ENCODE peak calls at places on chromosomes 13 and 19, in ten cellular contexts. Y, U, G, F, E, K, D, W, Q and M are unnamed samples.

GRCh38 chr19:644363-644762 is 4.7 kb downstream of the FGF22 start:
- DNase-seq in W (no peak), D (no peak), Y (no peak), K (no peak), E (no peak), U (no peak), G (no peak), F (no peak), Q (no peak), M (peak; percentile 92)

GRCh38 chr13:72386138-72386684 is 341.2 kb downstream of the MZT1 start:
- DNase-seq in E (no peak), K (no peak), F (no peak), Y (no peak), U (no peak), Q (no peak), W (no peak), G (no peak), D (no peak), M (no peak)

GRCh38 chr19:4987692-4988370 is 18.9 kb downstream of the KDM4B start:
- DNase-seq in W (peak; percentile 48), E (no peak), Y (no peak), K (no peak), G (no peak), U (no peak), F (peak; percentile 46), Q (no peak), D (no peak), M (peak; percentile 29)

GRCh38 chr13:36850790-36851438 is 31.9 kb downstream of the RFXAP start:
- DNase-seq in G (no peak), Q (no peak), F (no peak), K (no peak), W (no peak), E (no peak), Y (peak; percentile 20), U (no peak), D (peak; percentile 41), M (no peak)

GRCh38 chr13:24644051-24644450 is 36.2 kb upstream of the ATP12A start:
- DNase-seq in K (no peak), D (no peak), Q (no peak), W (peak; percentile 45), Y (no peak), F (peak; percentile 51), E (no peak), G (no peak), U (no peak), M (no peak)

GRCh38 chr13:46355906-46356305 is 31.1 kb downstream of the RUBCNL start:
- DNase-seq in F (peak; percentile 49), K (no peak), Y (no peak), Q (no peak), E (no peak), W (peak; percentile 33), D (no peak), G (no peak), U (no peak), M (no peak)

GRCh38 chr19:5627395-5627904 is 4.6 kb downstream of the SAFB start:
- DNase-seq in E (no peak), Y (no peak), U (peak; percentile 54), G (peak; percentile 93), D (peak; percentile 19), K (peak; percentile 39), Q (peak; percentile 76), W (peak; percentile 26), F (peak; percentile 45), M (no peak)

GRCh38 chr13:32426981-32427851 is 714 bp downstream of the N4BP2L1 start:
- DNase-seq in U (peak; percentile 51), Y (peak; percentile 78), G (peak; percentile 92), Q (peak; percentile 56), F (peak; percentile 35), E (no peak), W (no peak), K (peak; percentile 57), D (peak; percentile 74), M (peak; percentile 88)

GRCh38 chr13:102686024-102686423 is 8.8 kb downstream of the METTL21C start:
- DNase-seq in U (no peak), Q (no peak), K (no peak), F (no peak), G (peak; percentile 29), E (no peak), D (no peak), W (no peak), Y (no peak), M (no peak)

GRCh38 chr13:62320129-62320724 is 904.6 kb upstream of the PCDH20 start:
- DNase-seq in E (no peak), W (peak; percentile 33), F (peak; percentile 41), Q (no peak), D (peak; percentile 45), K (no peak), G (no peak), Y (no peak), U (no peak), M (no peak)

GRCh38 chr13:112140366-112140765 is 73.4 kb downstream of the SOX1 start:
- DNase-seq in K (peak; percentile 3), Y (no peak), Q (no peak), G (no peak), D (no peak), U (no peak), E (no peak), F (no peak), W (no peak), M (no peak)

DNA sequence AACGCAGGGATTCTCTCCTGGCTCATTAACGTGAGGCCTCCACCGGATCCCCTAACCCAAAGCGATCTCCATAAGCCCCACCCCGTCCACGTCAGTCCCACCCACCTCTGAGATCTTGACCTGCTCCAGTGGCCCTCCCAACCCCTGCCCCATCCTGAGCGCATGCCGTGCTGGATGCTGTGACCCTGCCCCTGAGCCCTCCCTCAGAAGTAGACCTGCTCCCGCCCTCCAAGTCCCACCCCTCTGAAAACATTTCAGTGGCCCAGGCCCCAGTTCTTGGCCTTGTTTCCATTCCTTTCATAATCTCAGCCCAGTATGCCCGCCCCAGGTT is 19.9 kb downstream of the LMTK3 start:
- DNase-seq in G (no peak), U (no peak), Y (no peak), F (no peak), K (no peak), W (no peak), D (peak; percentile 83), E (no peak), Q (no peak), M (peak; percentile 52)
- H3K4me1 ChIP-seq in G (peaks cover 68% of the 10 kb centered on the region), U (peaks cover 6% of the 10 kb centered on the region), Y (peaks cover 24% of the 10 kb centered on the region), F (peaks cover 14% of the 10 kb centered on the region), K (peaks cover 91% of the 10 kb centered on the region), W (peaks cover 14% of the 10 kb centered on the region), D (peaks cover 14% of the 10 kb centered on the region), E (peaks cover 45% of the 10 kb centered on the region), Q (peaks cover 7% of the 10 kb centered on the region), M (peaks cover 17% of the 10 kb centered on the region)

GRCh38 chr19:16559896-16560295 is 12.3 kb downstream of the SLC35E1 start:
- DNase-seq in E (no peak), F (peak; percentile 66), D (no peak), Q (no peak), U (no peak), Y (no peak), W (peak; percentile 65), K (no peak), G (no peak), M (no peak)
- H3K4me3 ChIP-seq in E (no peak overlapping the region), F (no peak overlapping the region), D (no peak overlapping the region), Q (no peak overlapping the region), U (no peak overlapping the region), Y (no peak overlapping the region), W (no peak overlapping the region), K (no peak overlapping the region), G (no peak overlapping the region), M (no peak overlapping the region)

DNA sequence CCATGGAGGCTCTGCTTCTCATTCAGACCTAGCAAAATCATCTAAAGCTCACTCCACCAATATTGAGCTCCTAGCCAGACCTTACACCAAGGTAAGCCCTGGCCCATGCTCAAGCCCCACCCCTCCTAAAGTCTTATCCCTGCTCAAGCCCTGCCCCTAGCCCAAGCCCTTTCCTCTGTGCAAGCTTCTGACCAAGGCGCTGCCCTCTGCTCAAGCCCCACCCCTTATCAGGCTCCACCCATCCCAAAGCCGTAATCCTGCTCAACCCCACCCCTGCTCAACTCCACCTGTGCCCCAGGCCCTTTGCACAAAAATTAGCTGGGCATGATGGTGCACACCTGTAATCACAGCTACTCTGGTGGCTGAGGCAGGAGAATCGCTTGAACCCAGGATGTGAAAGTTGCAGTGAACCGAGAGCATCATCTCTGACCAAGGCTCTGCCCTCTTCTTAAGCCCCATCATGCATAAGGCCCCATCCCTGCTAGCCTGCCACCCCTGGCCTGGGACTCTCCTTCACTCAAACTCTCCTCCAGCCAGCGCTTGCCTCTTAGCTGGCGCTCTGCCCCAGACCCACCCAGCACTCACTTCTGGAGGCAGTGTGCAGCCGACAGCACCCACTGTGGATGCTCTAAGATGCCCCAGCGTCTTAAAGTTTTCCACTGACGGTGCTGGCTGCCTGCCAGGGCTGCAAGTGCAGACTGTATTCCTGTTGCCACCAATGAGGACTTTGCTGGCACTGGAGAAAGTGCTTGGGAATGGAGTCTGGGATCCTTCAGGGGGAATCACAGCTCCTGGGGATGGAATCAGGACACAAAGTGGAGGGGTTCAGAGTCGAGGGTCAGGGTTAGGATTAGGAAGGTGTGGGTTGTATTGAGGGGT is 16.5 kb downstream of the KLK4 start:
- DNase-seq in W (no peak), G (no peak), K (no peak), D (no peak), U (no peak), E (no peak), F (no peak), Y (no peak), Q (no peak), M (no peak)
- H3K27ac ChIP-seq in W (no peak overlapping the region), G (no peak overlapping the region), K (no peak overlapping the region), D (no peak overlapping the region), U (no peak overlapping the region), E (no peak overlapping the region), F (no peak overlapping the region), Y (no peak overlapping the region), Q (no peak overlapping the region), M (no peak overlapping the region)

DNA sequence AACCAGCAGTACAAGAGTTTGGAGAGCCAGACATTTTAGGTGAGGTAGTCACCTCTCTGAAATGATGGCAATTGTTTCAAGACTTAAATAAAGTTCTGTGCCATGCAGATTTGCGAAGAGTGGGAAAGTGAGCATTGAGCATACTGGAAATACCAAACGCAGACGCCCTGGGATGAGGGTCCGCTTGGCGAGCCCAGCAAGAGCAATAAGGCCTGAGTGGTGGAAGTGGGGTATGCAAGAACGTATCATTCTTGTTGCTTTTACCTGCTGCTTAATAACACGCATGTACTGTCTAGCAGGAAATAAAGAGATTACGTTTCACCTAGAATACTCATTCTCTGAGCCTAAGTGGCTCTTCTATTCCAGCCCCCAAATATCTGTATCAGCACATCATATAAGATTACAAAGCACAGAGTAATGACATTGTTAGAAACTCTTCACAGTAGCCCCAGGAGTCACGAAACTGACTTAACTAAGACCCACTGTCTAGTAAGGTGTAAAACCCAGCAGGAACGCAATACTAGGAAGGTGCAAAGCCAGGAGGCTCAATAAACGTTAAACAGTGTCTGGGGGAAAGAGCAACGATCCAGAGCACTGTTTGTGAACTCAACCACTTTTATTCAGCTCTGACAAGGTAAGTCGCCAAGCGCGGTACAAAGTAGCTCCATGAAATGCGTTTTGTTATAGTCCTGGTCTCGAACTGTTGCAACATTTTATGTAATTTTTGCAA is 1.3 kb downstream of the RCBTB2 start:
- DNase-seq in W (peak; percentile 22), Y (peak; percentile 34), F (no peak), U (peak; percentile 53), K (no peak), D (peak; percentile 11), E (no peak), Q (no peak), G (no peak), M (no peak)
- H3K4me1 ChIP-seq in W (peaks cover 6% of the 10 kb centered on the region), Y (peaks cover 30% of the 10 kb centered on the region), F (no peaks in the 10 kb centered on the region), U (no peaks in the 10 kb centered on the region), K (peaks cover 30% of the 10 kb centered on the region), D (peaks cover 17% of the 10 kb centered on the region), E (peaks cover 37% of the 10 kb centered on the region), Q (no peaks in the 10 kb centered on the region), G (peaks cover 26% of the 10 kb centered on the region), M (peaks cover 10% of the 10 kb centered on the region)